ENCODE peak calls at places on chromosomes 3 and 15, in five cellular contexts. P is KG1, D is activated T-cell treated with anti-CD3 and anti-CD28 coated beads for 4 hours, H is amniotic epithelial cell, S is left colon. L is an unnamed sample.

GRCh38 chr15:77819841-77820728 is 187.4 kb upstream of the LINGO1 start:
- DNase-seq in P (peak), D (no peak), H (no peak), S (peak), L (no peak)

GRCh38 chr15:67359431-67360082 is 105.0 kb downstream of the IQCH start:
- DNase-seq in P (no peak), D (no peak), H (no peak), S (no peak), L (no peak)

GRCh38 chr3:24475945-24476344 is 18.7 kb downstream of the THRB start:
- DNase-seq in P (no peak), D (no peak), H (no peak), S (no peak), L (no peak)

GRCh38 chr15:100853676-100854440 is 25.8 kb upstream of the ALDH1A3 start:
- DNase-seq in P (no peak), D (no peak), H (no peak), S (no peak), L (no peak)

GRCh38 chr3:48399387-48400172 is 27.6 kb downstream of the FBXW12 start:
- DNase-seq in P (no peak), D (no peak), H (no peak), S (no peak), L (no peak)

GRCh38 chr3:133662256-133662773 is 574 bp upstream of the TOPBP1 start:
- DNase-seq in P (no peak), D (no peak), H (peak), S (peak), L (no peak)

GRCh38 chr3:190486201-190486865 is 27.6 kb upstream of the IL1RAP start:
- DNase-seq in P (no peak), D (no peak), H (no peak), S (no peak), L (peak)

GRCh38 chr15:86743283-86743903 is 663.7 kb downstream of the AGBL1 start:
- DNase-seq in P (peak), D (peak), H (no peak), S (peak), L (no peak)

GRCh38 chr3:25944328-25944727 is 154.4 kb downstream of the OXSM start:
- DNase-seq in P (no peak), D (no peak), H (no peak), S (no peak), L (no peak)

GRCh38 chr3:171991166-171991565 is 48.2 kb upstream of the FNDC3B start:
- DNase-seq in P (no peak), D (no peak), H (peak), S (no peak), L (no peak)

GRCh38 chr3:194824676-194825075 is 139.0 kb downstream of the FAM43A start:
- DNase-seq in P (no peak), D (no peak), H (no peak), S (no peak), L (no peak)

GRCh38 chr3:52204337-52205073 is 6.5 kb downstream of the ALAS1 start:
- DNase-seq in P (no peak), D (no peak), H (no peak), S (peak), L (no peak)

GRCh38 chr15:45146405-45146804 is 16.6 kb downstream of the DUOX1 start:
- DNase-seq in P (no peak), D (no peak), H (peak), S (no peak), L (no peak)

GRCh38 chr3:114850913-114851312 is 296.2 kb downstream of the ZBTB20 start:
- DNase-seq in P (no peak), D (no peak), H (no peak), S (no peak), L (no peak)

GRCh38 chr3:147120029-147120428 is 286.3 kb downstream of the ZIC4 start:
- DNase-seq in P (no peak), D (no peak), H (peak), S (no peak), L (no peak)

GRCh38 chr3:194306109-194306686 is 44.9 kb downstream of the CPN2 start:
- DNase-seq in P (peak), D (no peak), H (no peak), S (peak), L (no peak)

GRCh38 chr15:57910672-57911071 is 154.8 kb downstream of the ALDH1A2 start:
- DNase-seq in P (no peak), D (no peak), H (no peak), S (no peak), L (no peak)

GRCh38 chr15:76197703-76198455 is 113.4 kb downstream of the ETFA start:
- DNase-seq in P (no peak), D (no peak), H (no peak), S (no peak), L (no peak)

GRCh38 chr15:83285284-83285978 is 967 bp upstream of the BNC1 start:
- DNase-seq in P (no peak), D (no peak), H (no peak), S (no peak), L (no peak)

GRCh38 chr15:70569718-70570231 is 193.6 kb downstream of the UACA start:
- DNase-seq in P (no peak), D (no peak), H (peak), S (no peak), L (no peak)

GRCh38 chr15:65916664-65917406 is 47.5 kb downstream of the RAB11A start:
- DNase-seq in P (no peak), D (peak), H (peak), S (peak), L (no peak)